ENCODE peak calls at places on chromosomes 11 and 22, in four cellular contexts. One of them, this sample, is unnamed.

GRCh38 chr11:124878497-124879228 is 13.4 kb downstream of the ROBO3 start:
- DNase-seq in AG04450: no peak
- DNase-seq in esophagus squamous epithelium: no peak
- DNase-seq in GM12878: no peak
- DNase-seq in this sample: no peak

GRCh38 chr11:19646308-19646707 is 66.3 kb upstream of the NAV2 start:
- DNase-seq in AG04450: no peak
- DNase-seq in esophagus squamous epithelium: no peak
- DNase-seq in GM12878: no peak
- DNase-seq in this sample: no peak

GRCh38 chr11:119625206-119625988 is 103.6 kb downstream of the NECTIN1 start:
- DNase-seq in AG04450: no peak
- DNase-seq in esophagus squamous epithelium: no peak
- DNase-seq in GM12878: no peak
- DNase-seq in this sample: no peak

GRCh38 chr11:78190374-78190773 is 1.7 kb downstream of the USP35 start:
- DNase-seq in AG04450: no peak
- DNase-seq in esophagus squamous epithelium: no peak
- DNase-seq in GM12878: peak
- DNase-seq in this sample: no peak

GRCh38 chr22:31289335-31289734 is 3.0 kb downstream of the PIK3IP1 start:
- DNase-seq in AG04450: no peak
- DNase-seq in esophagus squamous epithelium: no peak
- DNase-seq in GM12878: no peak
- DNase-seq in this sample: no peak

GRCh38 chr11:47571895-47572294 is 6.5 kb downstream of the PTPMT1 start:
- DNase-seq in AG04450: no peak
- DNase-seq in esophagus squamous epithelium: no peak
- DNase-seq in GM12878: no peak
- DNase-seq in this sample: no peak

GRCh38 chr11:118078972-118079411 is 2.1 kb downstream of the TMPRSS4 start:
- DNase-seq in AG04450: no peak
- DNase-seq in esophagus squamous epithelium: no peak
- DNase-seq in GM12878: no peak
- DNase-seq in this sample: no peak

GRCh38 chr11:130102457-130103249 is 33.0 kb downstream of the APLP2 start:
- DNase-seq in AG04450: no peak
- DNase-seq in esophagus squamous epithelium: no peak
- DNase-seq in GM12878: no peak
- DNase-seq in this sample: no peak

GRCh38 chr11:69387409-69387885 is 93.5 kb downstream of the MYEOV start:
- DNase-seq in AG04450: no peak
- DNase-seq in esophagus squamous epithelium: no peak
- DNase-seq in GM12878: no peak
- DNase-seq in this sample: no peak

GRCh38 chr11:31757245-31757835 is 53.8 kb downstream of the PAX6 start:
- DNase-seq in AG04450: no peak
- DNase-seq in esophagus squamous epithelium: no peak
- DNase-seq in GM12878: no peak
- DNase-seq in this sample: no peak

GRCh38 chr11:109960831-109961230 is 132.4 kb upstream of the ZC3H12C start:
- DNase-seq in AG04450: peak
- DNase-seq in esophagus squamous epithelium: no peak
- DNase-seq in GM12878: no peak
- DNase-seq in this sample: peak

GRCh38 chr11:18633256-18634139 is 644 bp downstream of the SPTY2D1 start:
- DNase-seq in AG04450: no peak
- DNase-seq in esophagus squamous epithelium: no peak
- DNase-seq in GM12878: peak
- DNase-seq in this sample: no peak

GRCh38 chr11:35056391-35057093 is 82.4 kb upstream of the CD44 start:
- DNase-seq in AG04450: no peak
- DNase-seq in esophagus squamous epithelium: no peak
- DNase-seq in GM12878: no peak
- DNase-seq in this sample: no peak

GRCh38 chr22:22408731-22409696 is 99.5 kb downstream of the ZNF280B start:
- DNase-seq in AG04450: no peak
- DNase-seq in esophagus squamous epithelium: no peak
- DNase-seq in GM12878: no peak
- DNase-seq in this sample: no peak

GRCh38 chr22:20834206-20834605 is 24.4 kb downstream of the PI4KA start:
- DNase-seq in AG04450: no peak
- DNase-seq in esophagus squamous epithelium: no peak
- DNase-seq in GM12878: no peak
- DNase-seq in this sample: no peak

GRCh38 chr11:122910775-122911174 is 28.2 kb downstream of the JHY start:
- DNase-seq in AG04450: no peak
- DNase-seq in esophagus squamous epithelium: no peak
- DNase-seq in GM12878: no peak
- DNase-seq in this sample: no peak

GRCh38 chr11:44760917-44761545 is 34.3 kb downstream of the TSPAN18 start:
- DNase-seq in AG04450: peak
- DNase-seq in esophagus squamous epithelium: no peak
- DNase-seq in GM12878: no peak
- DNase-seq in this sample: peak

GRCh38 chr11:35116245-35116644 is 22.7 kb upstream of the CD44 start:
- DNase-seq in AG04450: no peak
- DNase-seq in esophagus squamous epithelium: no peak
- DNase-seq in GM12878: no peak
- DNase-seq in this sample: no peak

GRCh38 chr11:67261635-67261941 is 4.7 kb upstream of the GRK2 start:
- DNase-seq in AG04450: no peak
- DNase-seq in esophagus squamous epithelium: no peak
- DNase-seq in GM12878: no peak
- DNase-seq in this sample: no peak

GRCh38 chr11:77049081-77049480 is 14.9 kb downstream of the B3GNT6 start:
- DNase-seq in AG04450: no peak
- DNase-seq in esophagus squamous epithelium: no peak
- DNase-seq in GM12878: no peak
- DNase-seq in this sample: no peak

GRCh38 chr11:77046060-77046501 is 11.9 kb downstream of the B3GNT6 start:
- DNase-seq in AG04450: no peak
- DNase-seq in esophagus squamous epithelium: no peak
- DNase-seq in GM12878: no peak
- DNase-seq in this sample: no peak

GRCh38 chr11:77044886-77045285 is 10.7 kb downstream of the B3GNT6 start:
- DNase-seq in AG04450: no peak
- DNase-seq in esophagus squamous epithelium: no peak
- DNase-seq in GM12878: no peak
- DNase-seq in this sample: no peak

GRCh38 chr11:77044356-77044755 is 10.2 kb downstream of the B3GNT6 start:
- DNase-seq in AG04450: no peak
- DNase-seq in esophagus squamous epithelium: no peak
- DNase-seq in GM12878: no peak
- DNase-seq in this sample: no peak

GRCh38 chr11:77047007-77047927 is 13.1 kb downstream of the B3GNT6 start:
- DNase-seq in AG04450: peak
- DNase-seq in esophagus squamous epithelium: peak
- DNase-seq in GM12878: peak
- DNase-seq in this sample: peak
- H3K4me3 ChIP-seq in AG04450: peak
- H3K4me3 ChIP-seq in esophagus squamous epithelium: peak
- H3K4me3 ChIP-seq in GM12878: peak
- H3K4me3 ChIP-seq in this sample: peak

GRCh38 chr11:64357904-64358535 is 942 bp upstream of the RPS6KA4 start:
- DNase-seq in AG04450: no peak
- DNase-seq in esophagus squamous epithelium: no peak
- DNase-seq in GM12878: no peak
- DNase-seq in this sample: no peak

GRCh38 chr11:64358907-64359711 is at the start of gene RPS6KA4:
- DNase-seq in AG04450: no peak
- DNase-seq in esophagus squamous epithelium: no peak
- DNase-seq in GM12878: no peak
- DNase-seq in this sample: no peak

GRCh38 chr11:64358536-64358906 is 441 bp upstream of the RPS6KA4 start:
- DNase-seq in AG04450: no peak
- DNase-seq in esophagus squamous epithelium: no peak
- DNase-seq in GM12878: no peak
- DNase-seq in this sample: no peak

GRCh38 chr11:64356498-64357411 is 2.2 kb upstream of the RPS6KA4 start:
- DNase-seq in AG04450: no peak
- DNase-seq in esophagus squamous epithelium: no peak
- DNase-seq in GM12878: no peak
- DNase-seq in this sample: no peak

GRCh38 chr11:64357446-64357845 is 1.5 kb upstream of the RPS6KA4 start:
- DNase-seq in AG04450: no peak
- DNase-seq in esophagus squamous epithelium: no peak
- DNase-seq in GM12878: no peak
- DNase-seq in this sample: no peak
- H3K4me3 ChIP-seq in AG04450: no peak
- H3K4me3 ChIP-seq in esophagus squamous epithelium: no peak
- H3K4me3 ChIP-seq in GM12878: no peak
- H3K4me3 ChIP-seq in this sample: no peak

GRCh38 chr11:102830328-102830727 is 13.1 kb downstream of the MMP3 start:
- DNase-seq in AG04450: no peak
- DNase-seq in esophagus squamous epithelium: no peak
- DNase-seq in GM12878: no peak
- DNase-seq in this sample: no peak

GRCh38 chr11:102832612-102833011 is 10.8 kb downstream of the MMP3 start:
- DNase-seq in AG04450: no peak
- DNase-seq in esophagus squamous epithelium: no peak
- DNase-seq in GM12878: no peak
- DNase-seq in this sample: no peak

GRCh38 chr11:102831128-102831708 is 12.2 kb downstream of the MMP3 start:
- DNase-seq in AG04450: no peak
- DNase-seq in esophagus squamous epithelium: no peak
- DNase-seq in GM12878: no peak
- DNase-seq in this sample: no peak

GRCh38 chr11:102833731-102834130 is 9.7 kb downstream of the MMP3 start:
- DNase-seq in AG04450: no peak
- DNase-seq in esophagus squamous epithelium: no peak
- DNase-seq in GM12878: no peak
- DNase-seq in this sample: no peak

GRCh38 chr11:102831709-102832492 is 11.5 kb downstream of the MMP3 start:
- DNase-seq in AG04450: no peak
- DNase-seq in esophagus squamous epithelium: no peak
- DNase-seq in GM12878: no peak
- DNase-seq in this sample: no peak
- H3K4me3 ChIP-seq in AG04450: peak
- H3K4me3 ChIP-seq in esophagus squamous epithelium: no peak
- H3K4me3 ChIP-seq in GM12878: no peak
- H3K4me3 ChIP-seq in this sample: peak

DNA sequence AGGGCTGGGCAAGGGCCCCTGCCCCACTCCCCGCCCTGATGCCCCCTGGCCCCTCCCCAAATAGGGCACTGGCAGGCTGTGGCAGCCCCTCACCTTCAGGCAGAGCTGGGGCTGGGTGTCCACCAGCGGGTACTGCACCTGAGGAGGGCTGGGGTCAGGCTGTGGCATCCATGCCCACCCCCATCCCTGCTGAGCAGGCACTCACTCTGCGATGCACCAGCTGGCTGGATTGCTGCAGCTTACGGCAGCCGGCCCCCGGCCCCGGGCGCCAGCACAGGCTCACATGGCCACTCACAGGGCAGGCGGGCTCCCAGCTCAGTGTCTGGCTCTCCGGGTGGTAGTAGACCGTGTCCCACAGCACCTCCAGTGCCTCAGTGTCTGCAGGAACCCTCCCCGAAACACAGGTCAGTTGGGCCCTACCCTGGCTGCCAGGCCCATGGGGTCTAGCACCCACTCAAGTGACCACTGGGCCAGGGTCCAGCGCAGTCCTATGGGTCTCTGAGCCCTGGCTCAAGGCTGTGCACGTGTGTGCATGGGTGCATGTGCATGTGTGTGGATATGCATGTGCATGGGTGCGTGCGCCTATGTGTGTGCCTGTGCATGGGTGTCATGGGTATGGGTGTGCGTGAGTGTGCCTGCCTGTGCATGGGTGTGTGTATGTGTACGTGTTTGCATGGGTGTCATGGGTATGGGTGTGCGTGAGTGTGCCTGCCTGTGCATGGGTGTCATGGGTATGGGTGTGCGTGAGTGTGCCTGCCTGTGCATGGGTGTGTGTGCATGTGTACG is 14.4 kb downstream of the IL17REL start:
- DNase-seq in AG04450: no peak
- DNase-seq in esophagus squamous epithelium: no peak
- DNase-seq in GM12878: no peak
- DNase-seq in this sample: no peak
- H3K4me3 ChIP-seq in AG04450: no peak
- H3K4me3 ChIP-seq in esophagus squamous epithelium: no peak
- H3K4me3 ChIP-seq in GM12878: no peak
- H3K4me3 ChIP-seq in this sample: no peak

GRCh38 chr11:134761361-134761760 is 349.3 kb upstream of the B3GAT1 start:
- DNase-seq in AG04450: no peak
- DNase-seq in esophagus squamous epithelium: no peak
- DNase-seq in GM12878: no peak
- DNase-seq in this sample: no peak
- H3K4me3 ChIP-seq in AG04450: no peak
- H3K4me3 ChIP-seq in esophagus squamous epithelium: no peak
- H3K4me3 ChIP-seq in GM12878: no peak
- H3K4me3 ChIP-seq in this sample: no peak

GRCh38 chr11:64996327-64996709 is 453 bp downstream of the BATF2 start:
- DNase-seq in AG04450: no peak
- DNase-seq in esophagus squamous epithelium: no peak
- DNase-seq in GM12878: no peak
- DNase-seq in this sample: no peak
- H3K4me3 ChIP-seq in AG04450: peak
- H3K4me3 ChIP-seq in esophagus squamous epithelium: no peak
- H3K4me3 ChIP-seq in GM12878: peak
- H3K4me3 ChIP-seq in this sample: no peak

GRCh38 chr22:36386900-36387663 is 685 bp downstream of the MYH9 start:
- DNase-seq in AG04450: no peak
- DNase-seq in esophagus squamous epithelium: no peak
- DNase-seq in GM12878: no peak
- DNase-seq in this sample: no peak

GRCh38 chr22:36385491-36386350 is 2.0 kb downstream of the MYH9 start:
- DNase-seq in AG04450: no peak
- DNase-seq in esophagus squamous epithelium: no peak
- DNase-seq in GM12878: no peak
- DNase-seq in this sample: no peak

GRCh38 chr22:36386351-36386899 is 1.3 kb downstream of the MYH9 start:
- DNase-seq in AG04450: no peak
- DNase-seq in esophagus squamous epithelium: no peak
- DNase-seq in GM12878: peak
- DNase-seq in this sample: no peak

GRCh38 chr22:36383110-36383581 is 4.6 kb downstream of the MYH9 start:
- DNase-seq in AG04450: peak
- DNase-seq in esophagus squamous epithelium: no peak
- DNase-seq in GM12878: peak
- DNase-seq in this sample: no peak

GRCh38 chr22:36384766-36385400 is 2.9 kb downstream of the MYH9 start:
- DNase-seq in AG04450: no peak
- DNase-seq in esophagus squamous epithelium: no peak
- DNase-seq in GM12878: no peak
- DNase-seq in this sample: no peak
- H3K4me3 ChIP-seq in AG04450: peak
- H3K4me3 ChIP-seq in esophagus squamous epithelium: peak
- H3K4me3 ChIP-seq in GM12878: peak
- H3K4me3 ChIP-seq in this sample: peak